ENCODE peak calls at places on chromosomes 11 and 22, in five cellular contexts. Z is H9; Y is CD4-positive, alpha-beta T cell; E is naive thymus-derived CD4-positive, alpha-beta T cell; D is PC-3. K is an unnamed sample.

GRCh38 chr11:134486704-134487103 is 74.7 kb upstream of the B3GAT1 start:
- DNase-seq in Z (peak), Y (no peak), E (no peak), D (no peak), K (no peak)

GRCh38 chr11:6932150-6932549 is 5.9 kb downstream of the ZNF215 start:
- DNase-seq in Z (no peak), Y (no peak), E (no peak), D (no peak), K (no peak)

GRCh38 chr22:22755778-22756100 is 111.3 kb downstream of the GGTLC2 start:
- DNase-seq in Z (no peak), Y (no peak), E (no peak), D (no peak), K (no peak)

GRCh38 chr11:134341805-134342571 is 10.2 kb downstream of the GLB1L2 start:
- DNase-seq in Z (no peak), Y (no peak), E (no peak), D (no peak), K (no peak)

GRCh38 chr22:46477967-46478635 is 59.3 kb downstream of the CELSR1 start:
- DNase-seq in Z (no peak), Y (no peak), E (no peak), D (no peak), K (no peak)

GRCh38 chr11:6320411-6321207 is at the start of gene CAVIN3:
- DNase-seq in Z (peak), Y (no peak), E (no peak), D (peak), K (no peak)

GRCh38 chr11:44681698-44682097 is 45.1 kb upstream of the TSPAN18 start:
- DNase-seq in Z (no peak), Y (no peak), E (no peak), D (peak), K (no peak)

GRCh38 chr11:44774131-44774530 is 47.4 kb downstream of the TSPAN18 start:
- DNase-seq in Z (peak), Y (no peak), E (no peak), D (no peak), K (no peak)

GRCh38 chr22:47107431-47107830 is 345.0 kb downstream of the TBC1D22A start:
- DNase-seq in Z (no peak), Y (no peak), E (no peak), D (peak), K (no peak)

GRCh38 chr11:21489735-21490134 is 703.1 kb upstream of the ANO5 start:
- DNase-seq in Z (no peak), Y (no peak), E (no peak), D (no peak), K (no peak)

GRCh38 chr22:45683680-45684079 is 12.0 kb downstream of the ATXN10 start:
- DNase-seq in Z (no peak), Y (no peak), E (no peak), D (no peak), K (no peak)

GRCh38 chr22:46738961-46739870 is 1.2 kb upstream of the CERK start:
- DNase-seq in Z (peak), Y (peak), E (peak), D (no peak), K (no peak)

GRCh38 chr11:82855616-82856015 is 44.6 kb downstream of the PRCP start:
- DNase-seq in Z (no peak), Y (no peak), E (no peak), D (no peak), K (no peak)
- H3K27ac ChIP-seq in Z (no peak), Y (no peak), E (no peak), D (no peak), K (no peak)

GRCh38 chr11:57508341-57509170 is 6.9 kb downstream of the SLC43A1 start:
- DNase-seq in Z (no peak), Y (no peak), E (no peak), D (no peak), K (no peak)
- H3K27ac ChIP-seq in Z (no peak), Y (no peak), E (no peak), D (no peak), K (no peak)

GRCh38 chr22:26610072-26610958 is 7.5 kb downstream of the CRYBB1 start:
- DNase-seq in Z (no peak), Y (no peak), E (no peak), D (peak), K (no peak)
- H3K27ac ChIP-seq in Z (no peak), Y (no peak), E (no peak), D (peak), K (no peak)

DNA sequence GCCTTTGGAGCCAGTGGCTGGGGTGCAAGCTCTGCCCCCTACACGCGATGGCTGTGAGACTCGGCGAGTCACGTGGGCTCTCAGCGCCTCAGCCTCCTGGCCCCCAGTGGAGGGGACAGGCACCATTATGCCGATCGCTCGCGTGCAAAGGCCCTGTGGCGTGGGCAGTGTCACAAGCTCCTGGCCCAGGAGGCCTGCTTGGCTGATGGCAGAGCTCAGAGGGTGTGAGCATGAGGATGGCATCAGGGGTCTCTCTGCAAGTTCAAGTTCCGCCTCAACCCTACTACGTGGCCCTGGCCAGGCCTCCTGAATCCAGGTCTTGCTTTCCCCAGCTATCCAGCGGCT is 90.8 kb upstream of the KCNQ1OT1 start:
- DNase-seq in Z (peak), Y (no peak), E (no peak), D (no peak), K (no peak)
- H3K27ac ChIP-seq in Z (no peak), Y (no peak), E (no peak), D (no peak), K (no peak)

GRCh38 chr11:71364806-71365205 is 83.4 kb downstream of the DHCR7 start:
- DNase-seq in Z (no peak), Y (no peak), E (no peak), D (no peak), K (no peak)
- H3K27ac ChIP-seq in Z (no peak), Y (no peak), E (no peak), D (no peak), K (peak)

GRCh38 chr11:131195801-131196517 is 174.5 kb upstream of the NTM start:
- DNase-seq in Z (no peak), Y (no peak), E (no peak), D (peak), K (no peak)
- H3K27ac ChIP-seq in Z (no peak), Y (no peak), E (no peak), D (no peak), K (no peak)

GRCh38 chr11:118398797-118399564 is 2.4 kb upstream of the ATP5MG start:
- DNase-seq in Z (no peak), Y (peak), E (peak), D (no peak), K (no peak)
- H3K27ac ChIP-seq in Z (no peak), Y (peak), E (peak), D (no peak), K (no peak)

GRCh38 chr22:20553947-20554741 is 46.7 kb downstream of the MED15 start:
- DNase-seq in Z (no peak), Y (no peak), E (no peak), D (no peak), K (no peak)

GRCh38 chr22:20552913-20553401 is 45.5 kb downstream of the MED15 start:
- DNase-seq in Z (no peak), Y (no peak), E (no peak), D (no peak), K (no peak)

GRCh38 chr22:20551805-20552449 is 44.5 kb downstream of the MED15 start:
- DNase-seq in Z (no peak), Y (no peak), E (peak), D (no peak), K (peak)

GRCh38 chr22:20550851-20551744 is 43.7 kb downstream of the MED15 start:
- DNase-seq in Z (peak), Y (peak), E (peak), D (no peak), K (no peak)

DNA sequence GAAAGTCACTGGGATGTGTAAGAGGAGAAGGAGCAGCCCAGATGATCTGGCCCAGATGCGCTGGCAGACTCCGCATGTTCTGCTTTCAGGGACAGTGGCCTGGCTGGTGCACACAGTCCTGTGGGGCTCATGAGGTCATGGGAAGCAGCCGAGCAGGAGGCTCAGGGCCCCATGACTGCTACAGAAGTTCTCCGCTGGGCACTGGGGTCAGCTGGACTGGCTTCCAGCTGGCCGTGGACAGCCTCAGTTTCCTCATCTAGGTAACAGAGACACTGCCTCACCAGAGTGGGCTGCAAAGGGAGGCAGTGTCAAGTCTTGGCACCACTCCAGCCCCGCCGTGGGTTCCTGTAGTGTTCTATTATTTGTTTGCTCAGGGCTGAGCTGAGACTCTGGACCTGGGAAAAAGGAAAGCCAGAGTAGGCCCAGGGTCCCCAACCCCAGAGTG is 45.1 kb downstream of the MED15 start:
- DNase-seq in Z (no peak), Y (no peak), E (no peak), D (no peak), K (peak)
- H3K27ac ChIP-seq in Z (no peak), Y (peak), E (peak), D (no peak), K (peak)

DNA sequence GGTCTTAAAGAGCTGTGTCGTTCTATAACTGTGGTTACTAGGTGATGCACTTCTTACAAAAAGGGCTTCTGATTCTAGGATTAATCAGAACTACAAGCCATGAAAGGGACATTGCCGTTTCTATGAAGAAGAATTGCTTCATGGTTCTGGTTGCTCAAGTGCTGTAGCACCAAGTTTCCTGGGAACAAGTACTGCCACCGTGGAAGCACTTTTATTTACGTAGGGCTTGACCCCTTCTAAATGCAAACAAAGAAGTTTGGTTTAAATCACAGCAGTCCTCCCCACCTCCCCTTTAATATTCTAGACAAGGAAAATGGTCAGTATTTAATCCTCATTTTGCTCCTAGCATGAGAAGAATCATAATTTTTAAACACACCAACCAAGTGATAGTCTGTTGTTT is 9.8 kb downstream of the YAP1 start:
- DNase-seq in Z (no peak), Y (no peak), E (no peak), D (peak), K (no peak)
- H3K27ac ChIP-seq in Z (no peak), Y (no peak), E (no peak), D (peak), K (no peak)

GRCh38 chr11:65794570-65795510 is 8.0 kb downstream of the OVOL1 start:
- DNase-seq in Z (no peak), Y (no peak), E (no peak), D (no peak), K (no peak)

GRCh38 chr11:65792456-65792855 is 5.6 kb downstream of the OVOL1 start:
- DNase-seq in Z (no peak), Y (no peak), E (no peak), D (peak), K (no peak)

GRCh38 chr11:65793625-65794400 is 7.0 kb downstream of the OVOL1 start:
- DNase-seq in Z (no peak), Y (no peak), E (no peak), D (no peak), K (no peak)

GRCh38 chr11:65791719-65792213 is 4.9 kb downstream of the OVOL1 start:
- DNase-seq in Z (no peak), Y (peak), E (no peak), D (peak), K (no peak)

GRCh38 chr11:65793144-65793581 is 6.3 kb downstream of the OVOL1 start:
- DNase-seq in Z (no peak), Y (no peak), E (no peak), D (peak), K (no peak)
- H3K27ac ChIP-seq in Z (no peak), Y (no peak), E (no peak), D (peak), K (no peak)

K was measured in substantia nigra.